ENCODE peak calls at places on chromosomes 6 and 20, in six cellular contexts. One of them, this sample, is unnamed.

GRCh38 chr6:159726196-159726917 is 949 bp upstream of the WTAP start:
- DNase-seq in fibroblast of lung: no peak
- DNase-seq in testis: no peak
- DNase-seq in ascending aorta: no peak
- DNase-seq in WERI-Rb-1: peak; percentile 70
- DNase-seq in heart right ventricle: no peak
- DNase-seq in this sample: no peak

GRCh38 chr6:124462746-124463145 is 499.5 kb upstream of the RNF217 start:
- DNase-seq in fibroblast of lung: no peak
- DNase-seq in testis: no peak
- DNase-seq in ascending aorta: no peak
- DNase-seq in WERI-Rb-1: no peak
- DNase-seq in heart right ventricle: no peak
- DNase-seq in this sample: no peak

GRCh38 chr6:137821486-137821885 is 45.6 kb upstream of the TNFAIP3 start:
- DNase-seq in fibroblast of lung: no peak
- DNase-seq in testis: no peak
- DNase-seq in ascending aorta: no peak
- DNase-seq in WERI-Rb-1: no peak
- DNase-seq in heart right ventricle: no peak
- DNase-seq in this sample: no peak

GRCh38 chr6:159043236-159043635 is 1.6 kb downstream of the TAGAP start:
- DNase-seq in fibroblast of lung: no peak
- DNase-seq in testis: no peak
- DNase-seq in ascending aorta: no peak
- DNase-seq in WERI-Rb-1: no peak
- DNase-seq in heart right ventricle: no peak
- DNase-seq in this sample: no peak

GRCh38 chr6:148965287-148965686 is 218.5 kb downstream of the UST start:
- DNase-seq in fibroblast of lung: no peak
- DNase-seq in testis: peak; percentile 30
- DNase-seq in ascending aorta: no peak
- DNase-seq in WERI-Rb-1: no peak
- DNase-seq in heart right ventricle: peak; percentile 43
- DNase-seq in this sample: no peak

GRCh38 chr6:70112686-70113570 is 190.0 kb downstream of the COL9A1 start:
- DNase-seq in fibroblast of lung: no peak
- DNase-seq in testis: peak; percentile 17
- DNase-seq in ascending aorta: no peak
- DNase-seq in WERI-Rb-1: no peak
- DNase-seq in heart right ventricle: no peak
- DNase-seq in this sample: no peak

GRCh38 chr6:22320750-22321149 is 23.9 kb upstream of the PRL start:
- DNase-seq in fibroblast of lung: peak; percentile 73
- DNase-seq in testis: no peak
- DNase-seq in ascending aorta: no peak
- DNase-seq in WERI-Rb-1: no peak
- DNase-seq in heart right ventricle: no peak
- DNase-seq in this sample: no peak

GRCh38 chr6:27267865-27268444 is 20.5 kb downstream of the PRSS16 start:
- DNase-seq in fibroblast of lung: no peak
- DNase-seq in testis: no peak
- DNase-seq in ascending aorta: no peak
- DNase-seq in WERI-Rb-1: no peak
- DNase-seq in heart right ventricle: no peak
- DNase-seq in this sample: no peak

GRCh38 chr6:39420300-39421265 is 98.1 kb upstream of the KCNK16 start:
- DNase-seq in fibroblast of lung: peak; percentile 51
- DNase-seq in testis: no peak
- DNase-seq in ascending aorta: no peak
- DNase-seq in WERI-Rb-1: no peak
- DNase-seq in heart right ventricle: no peak
- DNase-seq in this sample: no peak

GRCh38 chr6:25732468-25733198 is 21.9 kb upstream of the SLC17A4 start:
- DNase-seq in fibroblast of lung: no peak
- DNase-seq in testis: no peak
- DNase-seq in ascending aorta: no peak
- DNase-seq in WERI-Rb-1: no peak
- DNase-seq in heart right ventricle: no peak
- DNase-seq in this sample: peak; percentile 71

GRCh38 chr20:35592339-35592960 is 23.2 kb upstream of the SPAG4 start:
- DNase-seq in fibroblast of lung: no peak
- DNase-seq in testis: no peak
- DNase-seq in ascending aorta: no peak
- DNase-seq in WERI-Rb-1: no peak
- DNase-seq in heart right ventricle: no peak
- DNase-seq in this sample: no peak

GRCh38 chr6:143002686-143003085 is 57.7 kb upstream of the HIVEP2 start:
- DNase-seq in fibroblast of lung: no peak
- DNase-seq in testis: no peak
- DNase-seq in ascending aorta: no peak
- DNase-seq in WERI-Rb-1: no peak
- DNase-seq in heart right ventricle: no peak
- DNase-seq in this sample: no peak

GRCh38 chr6:76992553-76992952 is 470.7 kb downstream of the HTR1B start:
- DNase-seq in fibroblast of lung: no peak
- DNase-seq in testis: peak; percentile 48
- DNase-seq in ascending aorta: no peak
- DNase-seq in WERI-Rb-1: no peak
- DNase-seq in heart right ventricle: no peak
- DNase-seq in this sample: no peak

GRCh38 chr6:67287566-67287965 is 1347.5 kb upstream of the ADGRB3 start:
- DNase-seq in fibroblast of lung: peak; percentile 68
- DNase-seq in testis: no peak
- DNase-seq in ascending aorta: no peak
- DNase-seq in WERI-Rb-1: no peak
- DNase-seq in heart right ventricle: no peak
- DNase-seq in this sample: no peak

GRCh38 chr6:29414588-29414987 is at the start of gene OR12D1:
- DNase-seq in fibroblast of lung: no peak
- DNase-seq in testis: no peak
- DNase-seq in ascending aorta: no peak
- DNase-seq in WERI-Rb-1: no peak
- DNase-seq in heart right ventricle: no peak
- DNase-seq in this sample: no peak
- TF ChIP-seq CTCF in fibroblast of lung: no peak
- TF ChIP-seq CTCF in testis: no peak
- TF ChIP-seq CTCF in ascending aorta: no peak
- TF ChIP-seq CTCF in WERI-Rb-1: peak; percentile 49
- TF ChIP-seq CTCF in heart right ventricle: no peak
- TF ChIP-seq CTCF in this sample: no peak

GRCh38 chr6:113595921-113596376 is 261.2 kb upstream of the MARCKS start:
- DNase-seq in fibroblast of lung: peak; percentile 95
- DNase-seq in testis: peak; percentile 36
- DNase-seq in ascending aorta: no peak
- DNase-seq in WERI-Rb-1: no peak
- DNase-seq in heart right ventricle: no peak
- DNase-seq in this sample: no peak
- H3K27ac ChIP-seq in fibroblast of lung: no peak overlapping the region
- H3K27ac ChIP-seq in testis: peak overlapping the region; percentile 15
- H3K27ac ChIP-seq in ascending aorta: peak overlapping the region; percentile 55
- H3K27ac ChIP-seq in WERI-Rb-1: no peak overlapping the region
- H3K27ac ChIP-seq in heart right ventricle: peak overlapping the region; percentile 69
- H3K27ac ChIP-seq in this sample: peak overlapping the region; percentile 0

GRCh38 chr20:46049815-46050214 is 20.8 kb downstream of the SLC12A5 start:
- DNase-seq in fibroblast of lung: no peak
- DNase-seq in testis: no peak
- DNase-seq in ascending aorta: no peak
- DNase-seq in WERI-Rb-1: no peak
- DNase-seq in heart right ventricle: no peak
- DNase-seq in this sample: no peak
- TF ChIP-seq CTCF in fibroblast of lung: no peak
- TF ChIP-seq CTCF in testis: no peak
- TF ChIP-seq CTCF in ascending aorta: no peak
- TF ChIP-seq CTCF in WERI-Rb-1: no peak
- TF ChIP-seq CTCF in heart right ventricle: no peak
- TF ChIP-seq CTCF in this sample: no peak

DNA sequence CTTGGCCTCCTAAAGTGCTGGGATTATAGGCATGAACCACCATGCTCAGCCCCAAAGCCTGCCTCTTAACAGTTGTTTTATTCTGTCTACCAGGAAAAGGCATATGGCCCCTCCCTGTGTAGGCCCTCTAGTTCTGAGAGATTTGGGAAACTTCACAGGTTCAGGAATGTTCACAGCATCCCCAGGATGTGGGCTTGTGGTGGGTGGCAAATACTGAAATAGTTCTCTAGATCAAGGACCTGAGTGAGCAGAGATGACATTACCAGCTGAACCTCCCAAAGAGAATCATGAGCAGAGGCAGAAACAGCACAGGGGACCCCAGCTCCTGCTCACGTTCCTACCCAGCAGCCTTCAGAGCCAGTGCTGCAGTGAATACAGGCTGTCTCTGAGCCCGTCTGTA is 99.6 kb downstream of the SSR1 start:
- DNase-seq in fibroblast of lung: no peak
- DNase-seq in testis: no peak
- DNase-seq in ascending aorta: no peak
- DNase-seq in WERI-Rb-1: no peak
- DNase-seq in heart right ventricle: no peak
- DNase-seq in this sample: no peak
- H3K27ac ChIP-seq in fibroblast of lung: no peak overlapping the region
- H3K27ac ChIP-seq in testis: no peak overlapping the region
- H3K27ac ChIP-seq in ascending aorta: no peak overlapping the region
- H3K27ac ChIP-seq in WERI-Rb-1: no peak overlapping the region
- H3K27ac ChIP-seq in heart right ventricle: no peak overlapping the region
- H3K27ac ChIP-seq in this sample: no peak overlapping the region

This sample was measured in upper lobe of left lung.